ENCODE peak calls at places on chromosome 18, in seven cellular contexts. R, O, W, C, U, F and D are unnamed samples.

GRCh38 chr18:54023471-54023870 is 201.0 kb downstream of the MBD2 start:
- DNase-seq in R (no peak), O (peak), W (no peak), C (peak), U (no peak), F (no peak), D (no peak)

GRCh38 chr18:45658756-45659155 is 43.5 kb downstream of the SLC14A2 start:
- DNase-seq in R (no peak), O (no peak), W (no peak), C (peak), U (peak), F (peak), D (no peak)

GRCh38 chr18:32542221-32542798 is 71.6 kb upstream of the GAREM1 start:
- DNase-seq in R (no peak), O (peak), W (no peak), C (no peak), U (no peak), F (peak), D (no peak)

GRCh38 chr18:74796928-74797576 is 199.4 kb downstream of the ZNF407 start:
- DNase-seq in R (no peak), O (peak), W (no peak), C (no peak), U (no peak), F (peak), D (peak)

GRCh38 chr18:77101410-77102245 is 31.0 kb downstream of the MBP start:
- DNase-seq in R (peak), O (peak), W (no peak), C (peak), U (peak), F (peak), D (peak)

GRCh38 chr18:74733592-74733991 is 135.9 kb downstream of the ZNF407 start:
- DNase-seq in R (no peak), O (no peak), W (no peak), C (no peak), U (no peak), F (no peak), D (no peak)

GRCh38 chr18:44716697-44717163 is 36.0 kb downstream of the SETBP1 start:
- DNase-seq in R (no peak), O (no peak), W (no peak), C (no peak), U (no peak), F (no peak), D (no peak)

GRCh38 chr18:61502472-61502871 is 169.2 kb downstream of the CDH20 start:
- DNase-seq in R (no peak), O (peak), W (no peak), C (peak), U (peak), F (peak), D (peak)

GRCh38 chr18:22066083-22066485 is 103.3 kb upstream of the GATA6 start:
- DNase-seq in R (no peak), O (no peak), W (no peak), C (no peak), U (no peak), F (no peak), D (no peak)

GRCh38 chr18:13381331-13381730 is 162.8 kb downstream of the LDLRAD4 start:
- DNase-seq in R (no peak), O (no peak), W (no peak), C (no peak), U (no peak), F (no peak), D (no peak)

GRCh38 chr18:62716679-62717058 is 1.3 kb downstream of the PHLPP1 start:
- DNase-seq in R (peak), O (peak), W (peak), C (peak), U (peak), F (no peak), D (no peak)

GRCh38 chr18:47883771-47884413 is 46.6 kb downstream of the SMAD2 start:
- DNase-seq in R (no peak), O (no peak), W (no peak), C (peak), U (no peak), F (peak), D (no peak)

GRCh38 chr18:5284808-5285207 is 10.7 kb downstream of the ZBTB14 start:
- DNase-seq in R (no peak), O (no peak), W (no peak), C (no peak), U (no peak), F (peak), D (no peak)

GRCh38 chr18:50401888-50402287 is 27.0 kb downstream of the SKA1 start:
- DNase-seq in R (peak), O (no peak), W (no peak), C (no peak), U (peak), F (peak), D (no peak)

GRCh38 chr18:74478876-74479275 is 17.3 kb upstream of the CNDP2 start:
- DNase-seq in R (no peak), O (no peak), W (no peak), C (no peak), U (no peak), F (no peak), D (no peak)

GRCh38 chr18:7038330-7038846 is 79.2 kb downstream of the LAMA1 start:
- DNase-seq in R (peak), O (peak), W (no peak), C (peak), U (peak), F (peak), D (peak)

GRCh38 chr18:5195656-5196055 is 1.4 kb downstream of the AKAIN1 start:
- DNase-seq in R (no peak), O (no peak), W (no peak), C (no peak), U (no peak), F (no peak), D (no peak)

GRCh38 chr18:13264091-13264777 is 45.7 kb downstream of the LDLRAD4 start:
- DNase-seq in R (peak), O (no peak), W (no peak), C (no peak), U (no peak), F (no peak), D (no peak)

GRCh38 chr18:50159654-50160046 is 35.3 kb downstream of the MYO5B start:
- DNase-seq in R (no peak), O (no peak), W (no peak), C (no peak), U (no peak), F (no peak), D (no peak)

GRCh38 chr18:78965917-78966878 is 13.4 kb upstream of the SALL3 start:
- DNase-seq in R (no peak), O (no peak), W (no peak), C (no peak), U (no peak), F (no peak), D (no peak)

GRCh38 chr18:74456017-74456408 is 1.1 kb downstream of the DIPK1C start:
- DNase-seq in R (no peak), O (no peak), W (no peak), C (no peak), U (no peak), F (no peak), D (no peak)

GRCh38 chr18:61825386-61825785 is 67.4 kb downstream of the RNF152 start:
- DNase-seq in R (no peak), O (peak), W (no peak), C (peak), U (no peak), F (peak), D (no peak)

GRCh38 chr18:812123-812672 is at the start of gene YES1:
- DNase-seq in R (peak), O (peak), W (peak), C (peak), U (peak), F (peak), D (peak)

GRCh38 chr18:21053127-21053526 is 58.5 kb downstream of the ROCK1 start:
- DNase-seq in R (no peak), O (peak), W (no peak), C (peak), U (no peak), F (peak), D (peak)

GRCh38 chr18:79610461-79611039 is 69.1 kb upstream of the CTDP1 start:
- DNase-seq in R (no peak), O (no peak), W (no peak), C (no peak), U (no peak), F (no peak), D (no peak)

GRCh38 chr18:48547456-48548403 is 8.9 kb downstream of the CTIF start:
- DNase-seq in R (peak), O (peak), W (no peak), C (peak), U (no peak), F (peak), D (no peak)

GRCh38 chr18:62399306-62399705 is 74.2 kb downstream of the TNFRSF11A start:
- DNase-seq in R (no peak), O (no peak), W (no peak), C (no peak), U (no peak), F (no peak), D (no peak)

GRCh38 chr18:40382191-40382590 is 1572.8 kb upstream of the PIK3C3 start:
- DNase-seq in R (no peak), O (no peak), W (no peak), C (no peak), U (no peak), F (no peak), D (no peak)

GRCh38 chr18:57775937-57776336 is 27.2 kb downstream of the ATP8B1 start:
- DNase-seq in R (no peak), O (no peak), W (no peak), C (no peak), U (no peak), F (peak), D (no peak)

GRCh38 chr18:36157441-36157840 is 27.7 kb downstream of the ELP2 start:
- DNase-seq in R (no peak), O (peak), W (no peak), C (no peak), U (no peak), F (peak), D (no peak)
- H3K27ac ChIP-seq in R (no peak), O (peak), W (no peak), C (peak), U (no peak), F (peak), D (peak)

GRCh38 chr18:3460823-3461398 is 10.9 kb downstream of the TGIF1 start:
- DNase-seq in R (no peak), O (no peak), W (no peak), C (no peak), U (no peak), F (no peak), D (no peak)

GRCh38 chr18:3463052-3463451 is 13.1 kb downstream of the TGIF1 start:
- DNase-seq in R (no peak), O (no peak), W (no peak), C (no peak), U (no peak), F (peak), D (no peak)

GRCh38 chr18:3458378-3458777 is 8.4 kb downstream of the TGIF1 start:
- DNase-seq in R (no peak), O (peak), W (no peak), C (no peak), U (no peak), F (peak), D (no peak)

GRCh38 chr18:3458952-3459853 is 9.2 kb downstream of the TGIF1 start:
- DNase-seq in R (no peak), O (peak), W (no peak), C (no peak), U (peak), F (peak), D (no peak)

DNA sequence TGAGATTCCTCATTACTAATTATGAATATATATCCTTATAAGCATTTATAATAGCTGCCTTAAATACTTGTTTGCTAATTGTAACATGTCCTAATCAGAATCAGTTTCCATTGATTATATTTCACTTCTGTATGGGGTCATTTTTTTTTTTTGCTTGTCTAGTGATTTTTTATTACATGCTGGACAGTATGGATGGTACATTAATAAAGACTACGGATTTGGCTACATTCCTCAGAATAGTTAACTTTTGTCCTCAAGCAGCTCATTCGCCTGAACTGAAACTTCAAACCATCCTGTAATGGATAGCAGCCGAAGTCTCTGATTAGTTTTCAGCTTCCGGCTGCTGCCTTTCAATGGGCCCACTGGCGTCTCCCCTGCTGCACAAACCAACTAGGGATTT is 11.7 kb downstream of the TGIF1 start:
- DNase-seq in R (no peak), O (no peak), W (no peak), C (no peak), U (no peak), F (no peak), D (no peak)
- H3K27ac ChIP-seq in R (no peak), O (no peak), W (no peak), C (no peak), U (no peak), F (no peak), D (no peak)

DNA sequence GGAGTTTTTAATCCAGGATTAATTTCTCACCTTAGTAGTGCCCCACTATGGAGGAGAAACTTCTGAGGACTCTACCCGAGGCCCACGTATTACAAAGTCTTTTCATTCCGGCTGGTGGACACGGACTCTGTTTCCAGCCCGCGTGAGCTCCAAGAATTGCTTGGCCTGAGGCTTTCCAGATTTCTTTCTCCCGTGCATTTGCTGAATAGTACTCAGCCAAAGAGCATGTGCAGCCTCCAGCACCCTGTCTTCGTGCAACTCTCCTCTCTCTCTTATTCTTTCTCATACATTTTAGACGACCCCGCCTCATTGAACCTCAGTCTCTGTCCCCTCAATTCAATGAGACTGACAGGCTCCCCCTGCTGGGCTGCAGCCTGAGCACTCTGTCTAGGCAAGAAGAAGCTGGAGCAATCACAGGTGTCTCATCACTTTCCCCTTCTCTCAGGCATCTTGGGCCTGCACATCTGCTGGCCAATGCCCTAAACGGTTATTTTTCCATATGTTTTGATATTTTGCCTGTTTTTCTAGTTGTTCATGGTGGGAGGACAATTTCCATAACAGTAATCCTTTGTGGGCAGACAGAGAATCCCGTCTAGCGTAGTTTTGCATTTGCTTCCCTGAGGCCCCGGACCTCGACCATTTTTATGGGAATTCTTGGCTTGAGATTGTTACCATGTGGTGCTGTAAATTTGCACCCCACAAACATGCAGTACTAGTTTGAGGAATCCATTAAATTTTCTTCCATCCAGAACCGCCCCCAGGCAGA is 50.0 kb upstream of the LPIN2 start:
- DNase-seq in R (peak), O (peak), W (peak), C (no peak), U (peak), F (peak), D (no peak)
- H3K27ac ChIP-seq in R (no peak), O (no peak), W (peak), C (no peak), U (no peak), F (no peak), D (no peak)

DNA sequence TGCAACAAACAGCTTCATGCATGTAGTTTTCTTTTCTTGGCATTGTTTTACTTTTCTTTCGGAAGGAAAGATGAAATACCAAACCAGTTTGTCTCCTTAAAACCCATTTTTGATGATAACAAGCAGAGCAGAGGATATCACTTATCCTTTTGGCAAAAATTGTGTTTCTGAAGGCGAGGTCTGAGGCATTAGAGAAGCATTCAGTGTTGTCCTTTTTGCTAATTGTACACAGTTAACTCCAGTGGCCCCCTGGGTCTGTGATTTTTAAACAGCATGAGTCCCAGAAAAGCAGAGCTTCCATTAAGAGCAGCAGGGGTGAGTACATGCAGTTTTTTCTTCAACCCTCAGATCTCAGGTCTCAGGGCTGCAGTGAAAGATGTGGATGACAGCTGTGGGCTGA is 41.3 kb downstream of the TTC39C start:
- DNase-seq in R (no peak), O (no peak), W (no peak), C (no peak), U (no peak), F (peak), D (no peak)
- H3K27ac ChIP-seq in R (no peak), O (no peak), W (no peak), C (no peak), U (no peak), F (peak), D (no peak)

GRCh38 chr18:41767960-41768359 is 187.1 kb upstream of the PIK3C3 start:
- DNase-seq in R (no peak), O (peak), W (no peak), C (peak), U (no peak), F (peak), D (peak)
- H3K27ac ChIP-seq in R (no peak), O (no peak), W (no peak), C (no peak), U (no peak), F (no peak), D (no peak)

DNA sequence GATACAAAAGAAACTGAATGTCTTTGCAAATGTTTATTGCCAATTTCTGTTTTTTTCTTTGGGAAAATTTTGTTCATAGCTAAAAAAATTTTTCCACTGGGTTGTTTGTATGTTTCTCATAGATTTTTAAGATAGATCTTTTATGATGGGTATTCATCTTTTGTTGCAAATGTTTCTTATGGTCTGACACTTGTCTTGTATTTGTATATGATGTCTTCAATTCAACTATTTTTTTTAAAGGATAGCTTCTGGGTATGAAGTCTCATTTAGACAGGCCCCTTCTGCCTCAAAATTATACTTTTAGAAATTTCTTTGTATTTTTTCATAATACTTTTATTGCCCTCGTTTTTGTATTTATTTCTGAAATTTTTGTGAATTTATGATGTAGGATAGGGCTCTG is 73.8 kb downstream of the KCTD1 start:
- DNase-seq in R (no peak), O (no peak), W (no peak), C (no peak), U (no peak), F (no peak), D (no peak)
- H3K27ac ChIP-seq in R (no peak), O (no peak), W (no peak), C (no peak), U (no peak), F (no peak), D (no peak)